ENCODE peak calls at places on chromosomes 12 and 14, in nine cellular contexts. One of them, this sample, is unnamed.

GRCh38 chr12:120132863-120133385 is 16.4 kb upstream of the RAB35 start:
- DNase-seq in NB4: no peak
- DNase-seq in tibial artery: no peak
- DNase-seq in right atrium auricular region: no peak
- DNase-seq in A549: no peak
- DNase-seq in Karpas-422: peak; percentile 86
- DNase-seq in small intestine: no peak
- DNase-seq in GM12878: peak; percentile 92
- DNase-seq in dorsolateral prefrontal cortex: no peak
- DNase-seq in this sample: no peak

GRCh38 chr12:4909397-4909733 is 340 bp upstream of the KCNA1 start:
- DNase-seq in NB4: no peak
- DNase-seq in tibial artery: no peak
- DNase-seq in right atrium auricular region: no peak
- DNase-seq in A549: no peak
- DNase-seq in Karpas-422: no peak
- DNase-seq in small intestine: no peak
- DNase-seq in GM12878: no peak
- DNase-seq in dorsolateral prefrontal cortex: no peak
- DNase-seq in this sample: no peak

GRCh38 chr12:82411561-82412230 is 53.4 kb downstream of the METTL25 start:
- DNase-seq in NB4: no peak
- DNase-seq in tibial artery: no peak
- DNase-seq in right atrium auricular region: no peak
- DNase-seq in A549: no peak
- DNase-seq in Karpas-422: no peak
- DNase-seq in small intestine: no peak
- DNase-seq in GM12878: no peak
- DNase-seq in dorsolateral prefrontal cortex: no peak
- DNase-seq in this sample: peak; percentile 28

GRCh38 chr12:124927325-124928094 is 13.1 kb upstream of the UBC start:
- DNase-seq in NB4: peak; percentile 89
- DNase-seq in tibial artery: peak; percentile 94
- DNase-seq in right atrium auricular region: peak; percentile 98
- DNase-seq in A549: peak; percentile 95
- DNase-seq in Karpas-422: peak; percentile 96
- DNase-seq in small intestine: peak; percentile 94
- DNase-seq in GM12878: peak; percentile 90
- DNase-seq in dorsolateral prefrontal cortex: peak; percentile 91
- DNase-seq in this sample: peak; percentile 57

GRCh38 chr12:89971880-89972279 is 263.2 kb upstream of the ATP2B1 start:
- DNase-seq in NB4: no peak
- DNase-seq in tibial artery: no peak
- DNase-seq in right atrium auricular region: no peak
- DNase-seq in A549: peak; percentile 74
- DNase-seq in Karpas-422: no peak
- DNase-seq in small intestine: peak; percentile 68
- DNase-seq in GM12878: no peak
- DNase-seq in dorsolateral prefrontal cortex: no peak
- DNase-seq in this sample: peak; percentile 34

GRCh38 chr14:88993946-88994345 is 169.5 kb downstream of the TTC8 start:
- DNase-seq in NB4: no peak
- DNase-seq in tibial artery: no peak
- DNase-seq in right atrium auricular region: no peak
- DNase-seq in A549: peak; percentile 77
- DNase-seq in Karpas-422: no peak
- DNase-seq in small intestine: no peak
- DNase-seq in GM12878: no peak
- DNase-seq in dorsolateral prefrontal cortex: no peak
- DNase-seq in this sample: peak; percentile 87

GRCh38 chr12:113684053-113684907 is 212.6 kb upstream of the LHX5 start:
- DNase-seq in NB4: no peak
- DNase-seq in tibial artery: no peak
- DNase-seq in right atrium auricular region: no peak
- DNase-seq in A549: no peak
- DNase-seq in Karpas-422: no peak
- DNase-seq in small intestine: no peak
- DNase-seq in GM12878: no peak
- DNase-seq in dorsolateral prefrontal cortex: no peak
- DNase-seq in this sample: peak; percentile 9

GRCh38 chr12:98939350-98939749 is 294.3 kb downstream of the APAF1 start:
- DNase-seq in NB4: peak; percentile 35
- DNase-seq in tibial artery: no peak
- DNase-seq in right atrium auricular region: no peak
- DNase-seq in A549: peak; percentile 48
- DNase-seq in Karpas-422: peak; percentile 69
- DNase-seq in small intestine: no peak
- DNase-seq in GM12878: no peak
- DNase-seq in dorsolateral prefrontal cortex: peak; percentile 56
- DNase-seq in this sample: peak; percentile 42

GRCh38 chr14:105193916-105194782 is 13.0 kb upstream of the NUDT14 start:
- DNase-seq in NB4: peak; percentile 53
- DNase-seq in tibial artery: no peak
- DNase-seq in right atrium auricular region: no peak
- DNase-seq in A549: no peak
- DNase-seq in Karpas-422: peak; percentile 55
- DNase-seq in small intestine: no peak
- DNase-seq in GM12878: no peak
- DNase-seq in dorsolateral prefrontal cortex: no peak
- DNase-seq in this sample: no peak

GRCh38 chr12:9598363-9598762 is 9.4 kb downstream of the KLRB1 start:
- DNase-seq in NB4: no peak
- DNase-seq in tibial artery: no peak
- DNase-seq in right atrium auricular region: no peak
- DNase-seq in A549: no peak
- DNase-seq in Karpas-422: no peak
- DNase-seq in small intestine: no peak
- DNase-seq in GM12878: no peak
- DNase-seq in dorsolateral prefrontal cortex: no peak
- DNase-seq in this sample: no peak

GRCh38 chr14:68112456-68112855 is 292.9 kb downstream of the RAD51B start:
- DNase-seq in NB4: no peak
- DNase-seq in tibial artery: no peak
- DNase-seq in right atrium auricular region: no peak
- DNase-seq in A549: no peak
- DNase-seq in Karpas-422: no peak
- DNase-seq in small intestine: no peak
- DNase-seq in GM12878: no peak
- DNase-seq in dorsolateral prefrontal cortex: no peak
- DNase-seq in this sample: no peak
- H3K4me3 ChIP-seq in NB4: no peak overlapping the region
- H3K4me3 ChIP-seq in tibial artery: no peak overlapping the region
- H3K4me3 ChIP-seq in right atrium auricular region: no peak overlapping the region
- H3K4me3 ChIP-seq in A549: no peak overlapping the region
- H3K4me3 ChIP-seq in Karpas-422: no peak overlapping the region
- H3K4me3 ChIP-seq in small intestine: no peak overlapping the region
- H3K4me3 ChIP-seq in GM12878: no peak overlapping the region
- H3K4me3 ChIP-seq in dorsolateral prefrontal cortex: no peak overlapping the region
- H3K4me3 ChIP-seq in this sample: no peak overlapping the region

DNA sequence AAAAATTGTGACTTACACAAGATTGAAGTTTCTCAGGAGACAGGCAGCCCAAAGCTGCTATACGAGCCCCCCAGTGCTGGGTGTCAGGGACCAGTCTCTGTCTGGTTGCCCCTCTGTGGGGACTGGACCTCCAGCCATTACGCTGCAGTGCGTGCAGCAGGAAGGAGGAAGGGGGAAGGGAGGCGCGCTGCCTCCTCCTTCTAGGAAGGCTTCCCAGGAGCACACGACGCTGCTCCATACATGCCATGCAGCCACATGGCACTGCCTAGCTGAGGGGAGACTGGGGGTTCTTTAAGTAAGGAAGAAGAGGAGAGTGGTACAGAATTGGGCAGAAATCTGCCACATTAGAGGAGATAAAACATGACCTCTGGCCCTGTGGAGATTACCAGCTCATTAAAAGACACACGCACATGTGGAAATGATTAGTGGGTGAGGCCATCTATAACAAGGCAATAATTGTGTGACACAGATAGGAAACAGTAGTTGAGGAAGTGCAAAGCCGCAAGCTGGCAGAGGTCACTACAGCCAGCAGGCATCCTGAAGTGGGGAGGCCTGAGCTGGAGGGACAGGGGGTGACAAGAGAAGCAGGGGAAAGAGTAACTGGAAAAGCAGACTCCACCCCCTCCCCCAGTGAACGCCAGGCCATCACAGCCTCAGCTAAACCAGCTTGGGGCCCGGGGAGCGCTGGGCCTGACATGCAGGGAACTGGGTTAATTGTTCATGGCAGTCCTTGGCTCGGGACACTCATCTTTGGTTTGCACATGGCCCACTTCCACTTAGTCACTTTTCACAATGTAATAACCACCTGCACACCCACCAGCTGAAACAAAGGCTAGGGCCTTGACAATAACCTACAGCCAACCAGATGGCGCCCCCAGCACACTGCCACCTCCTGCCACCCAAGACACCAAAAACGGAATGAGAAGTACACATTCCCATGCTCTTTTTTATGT is 39.6 kb downstream of the CCDC88C start:
- DNase-seq in NB4: peak; percentile 49
- DNase-seq in tibial artery: no peak
- DNase-seq in right atrium auricular region: no peak
- DNase-seq in A549: no peak
- DNase-seq in Karpas-422: no peak
- DNase-seq in small intestine: peak; percentile 89
- DNase-seq in GM12878: no peak
- DNase-seq in dorsolateral prefrontal cortex: no peak
- DNase-seq in this sample: no peak
- H3K4me3 ChIP-seq in NB4: no peak overlapping the region
- H3K4me3 ChIP-seq in tibial artery: no peak overlapping the region
- H3K4me3 ChIP-seq in right atrium auricular region: no peak overlapping the region
- H3K4me3 ChIP-seq in A549: no peak overlapping the region
- H3K4me3 ChIP-seq in Karpas-422: no peak overlapping the region
- H3K4me3 ChIP-seq in small intestine: no peak overlapping the region
- H3K4me3 ChIP-seq in GM12878: no peak overlapping the region
- H3K4me3 ChIP-seq in dorsolateral prefrontal cortex: no peak overlapping the region
- H3K4me3 ChIP-seq in this sample: no peak overlapping the region

GRCh38 chr12:109781668-109782321 is 51.4 kb downstream of the TRPV4 start:
- DNase-seq in NB4: no peak
- DNase-seq in tibial artery: peak; percentile 53
- DNase-seq in right atrium auricular region: no peak
- DNase-seq in A549: no peak
- DNase-seq in Karpas-422: no peak
- DNase-seq in small intestine: no peak
- DNase-seq in GM12878: no peak
- DNase-seq in dorsolateral prefrontal cortex: no peak
- DNase-seq in this sample: no peak

GRCh38 chr12:109776624-109777023 is 56.6 kb downstream of the TRPV4 start:
- DNase-seq in NB4: no peak
- DNase-seq in tibial artery: no peak
- DNase-seq in right atrium auricular region: no peak
- DNase-seq in A549: no peak
- DNase-seq in Karpas-422: no peak
- DNase-seq in small intestine: no peak
- DNase-seq in GM12878: no peak
- DNase-seq in dorsolateral prefrontal cortex: no peak
- DNase-seq in this sample: no peak

GRCh38 chr12:109778684-109779083 is 54.5 kb downstream of the TRPV4 start:
- DNase-seq in NB4: no peak
- DNase-seq in tibial artery: no peak
- DNase-seq in right atrium auricular region: no peak
- DNase-seq in A549: no peak
- DNase-seq in Karpas-422: no peak
- DNase-seq in small intestine: no peak
- DNase-seq in GM12878: no peak
- DNase-seq in dorsolateral prefrontal cortex: no peak
- DNase-seq in this sample: no peak

GRCh38 chr12:109777544-109777943 is 55.7 kb downstream of the TRPV4 start:
- DNase-seq in NB4: peak; percentile 73
- DNase-seq in tibial artery: no peak
- DNase-seq in right atrium auricular region: no peak
- DNase-seq in A549: peak; percentile 66
- DNase-seq in Karpas-422: peak; percentile 96
- DNase-seq in small intestine: peak; percentile 40
- DNase-seq in GM12878: peak; percentile 42
- DNase-seq in dorsolateral prefrontal cortex: no peak
- DNase-seq in this sample: no peak

DNA sequence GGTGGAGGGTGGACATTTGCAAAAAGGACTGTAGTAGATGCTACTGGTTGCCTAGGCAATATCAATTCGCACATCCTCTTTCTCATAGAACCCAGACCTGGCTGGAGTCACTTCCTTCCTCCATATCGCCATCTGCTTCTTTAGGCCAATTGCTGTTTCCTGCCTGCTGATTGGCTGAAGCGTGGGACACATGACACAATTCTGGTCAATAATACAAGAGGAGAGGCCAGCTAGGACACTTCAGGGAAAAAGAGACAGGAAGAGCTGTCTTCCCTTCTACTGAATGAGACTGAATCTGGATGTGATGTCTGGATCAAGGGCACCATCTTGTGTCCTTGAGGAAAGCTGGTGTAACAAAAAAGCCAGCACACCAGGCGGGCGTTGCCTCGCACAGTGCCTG is 53.8 kb downstream of the TRPV4 start:
- DNase-seq in NB4: peak; percentile 60
- DNase-seq in tibial artery: no peak
- DNase-seq in right atrium auricular region: no peak
- DNase-seq in A549: peak; percentile 44
- DNase-seq in Karpas-422: peak; percentile 58
- DNase-seq in small intestine: peak; percentile 39
- DNase-seq in GM12878: no peak
- DNase-seq in dorsolateral prefrontal cortex: no peak
- DNase-seq in this sample: no peak
- H3K4me3 ChIP-seq in NB4: no peak overlapping the region
- H3K4me3 ChIP-seq in tibial artery: no peak overlapping the region
- H3K4me3 ChIP-seq in right atrium auricular region: no peak overlapping the region
- H3K4me3 ChIP-seq in A549: no peak overlapping the region
- H3K4me3 ChIP-seq in Karpas-422: no peak overlapping the region
- H3K4me3 ChIP-seq in small intestine: no peak overlapping the region
- H3K4me3 ChIP-seq in GM12878: no peak overlapping the region
- H3K4me3 ChIP-seq in dorsolateral prefrontal cortex: no peak overlapping the region
- H3K4me3 ChIP-seq in this sample: no peak overlapping the region

GRCh38 chr14:106459971-106460730 is 933.8 kb downstream of the TMEM121 start:
- DNase-seq in NB4: peak; percentile 21
- DNase-seq in tibial artery: no peak
- DNase-seq in right atrium auricular region: no peak
- DNase-seq in A549: peak; percentile 21
- DNase-seq in Karpas-422: peak; percentile 90
- DNase-seq in small intestine: peak; percentile 33
- DNase-seq in GM12878: no peak
- DNase-seq in dorsolateral prefrontal cortex: no peak
- DNase-seq in this sample: no peak
- H3K4me3 ChIP-seq in NB4: no peak overlapping the region
- H3K4me3 ChIP-seq in tibial artery: no peak overlapping the region
- H3K4me3 ChIP-seq in right atrium auricular region: no peak overlapping the region
- H3K4me3 ChIP-seq in A549: no peak overlapping the region
- H3K4me3 ChIP-seq in Karpas-422: peak overlapping the region; percentile 29
- H3K4me3 ChIP-seq in small intestine: no peak overlapping the region
- H3K4me3 ChIP-seq in GM12878: no peak overlapping the region
- H3K4me3 ChIP-seq in dorsolateral prefrontal cortex: no peak overlapping the region
- H3K4me3 ChIP-seq in this sample: no peak overlapping the region

GRCh38 chr14:56004807-56005579 is 113.2 kb upstream of the PELI2 start:
- DNase-seq in NB4: no peak
- DNase-seq in tibial artery: no peak
- DNase-seq in right atrium auricular region: peak; percentile 70
- DNase-seq in A549: peak; percentile 69
- DNase-seq in Karpas-422: peak; percentile 52
- DNase-seq in small intestine: peak; percentile 93
- DNase-seq in GM12878: peak; percentile 15
- DNase-seq in dorsolateral prefrontal cortex: no peak
- DNase-seq in this sample: peak; percentile 90
- H3K4me3 ChIP-seq in NB4: no peak overlapping the region
- H3K4me3 ChIP-seq in tibial artery: peak overlapping the region; percentile 35
- H3K4me3 ChIP-seq in right atrium auricular region: no peak overlapping the region
- H3K4me3 ChIP-seq in A549: peak overlapping the region; percentile 21
- H3K4me3 ChIP-seq in Karpas-422: no peak overlapping the region
- H3K4me3 ChIP-seq in small intestine: no peak overlapping the region
- H3K4me3 ChIP-seq in GM12878: no peak overlapping the region
- H3K4me3 ChIP-seq in dorsolateral prefrontal cortex: peak overlapping the region; percentile 25
- H3K4me3 ChIP-seq in this sample: peak overlapping the region; percentile 37